ENCODE peak calls at places on chromosomes 1 and 21, in four cellular contexts. Q is GM23338, B is GM12878, X is HCT116. U is an unnamed sample.

GRCh38 chr1:88063605-88064004 is 620.5 kb upstream of the PKN2 start:
- DNase-seq in Q (no peak), B (no peak), X (no peak), U (no peak)

GRCh38 chr1:6703016-6703415 is 1.4 kb upstream of the DNAJC11 start:
- DNase-seq in Q (no peak), B (no peak), X (no peak), U (no peak)

GRCh38 chr1:24584103-24584764 is 28.3 kb downstream of the NCMAP start:
- DNase-seq in Q (no peak), B (no peak), X (no peak), U (no peak)

GRCh38 chr1:170707959-170708666 is 44.2 kb downstream of the PRRX1 start:
- DNase-seq in Q (no peak), B (no peak), X (peak; percentile 98), U (no peak)

GRCh38 chr1:115706774-115707425 is 61.6 kb downstream of the CASQ2 start:
- DNase-seq in Q (peak; percentile 87), B (peak; percentile 7), X (peak; percentile 51), U (peak; percentile 10)

GRCh38 chr1:179321533-179322216 is 28.1 kb downstream of the SOAT1 start:
- DNase-seq in Q (no peak), B (no peak), X (no peak), U (no peak)

GRCh38 chr21:24436236-24436635 is 1171.0 kb downstream of the MRPL39 start:
- DNase-seq in Q (no peak), B (no peak), X (no peak), U (no peak)

GRCh38 chr1:167439301-167439988 is 78.9 kb downstream of the CD247 start:
- DNase-seq in Q (peak; percentile 85), B (no peak), X (no peak), U (no peak)

GRCh38 chr21:21898801-21899200 is 900.6 kb downstream of the NCAM2 start:
- DNase-seq in Q (no peak), B (no peak), X (no peak), U (no peak)

GRCh38 chr1:207155018-207155417 is 51.0 kb downstream of the C4BPA start:
- DNase-seq in Q (no peak), B (no peak), X (no peak), U (peak; percentile 20)

GRCh38 chr1:192170196-192170984 is 12.1 kb downstream of the RGS18 start:
- DNase-seq in Q (no peak), B (no peak), X (no peak), U (no peak)

GRCh38 chr1:184272178-184272866 is 114.5 kb upstream of the C1orf21 start:
- DNase-seq in Q (peak; percentile 20), B (no peak), X (no peak), U (no peak)

GRCh38 chr1:13943055-13943454 is 243.1 kb downstream of the PRDM2 start:
- DNase-seq in Q (no peak), B (no peak), X (no peak), U (no peak)

GRCh38 chr1:198678901-198679329 is 40.1 kb downstream of the PTPRC start:
- DNase-seq in Q (peak; percentile 10), B (no peak), X (no peak), U (no peak)

GRCh38 chr1:43021547-43022474 is 63.1 kb upstream of the SLC2A1 start:
- DNase-seq in Q (no peak), B (no peak), X (no peak), U (no peak)

GRCh38 chr1:161089251-161089924 is at the start of gene NECTIN4:
- DNase-seq in Q (peak; percentile 69), B (no peak), X (no peak), U (no peak)

GRCh38 chr1:168979303-168979702 is 127.2 kb upstream of the ATP1B1 start:
- DNase-seq in Q (no peak), B (no peak), X (no peak), U (no peak)

GRCh38 chr1:66246371-66247262 is 287.3 kb upstream of the SGIP1 start:
- DNase-seq in Q (no peak), B (no peak), X (no peak), U (no peak)

GRCh38 chr1:86852737-86853408 is 61.1 kb downstream of the SELENOF start:
- DNase-seq in Q (no peak), B (no peak), X (no peak), U (no peak)

GRCh38 chr1:77040817-77041216 is 173.5 kb downstream of the ST6GALNAC5 start:
- DNase-seq in Q (no peak), B (no peak), X (no peak), U (no peak)

GRCh38 chr1:204255225-204255624 is 41.4 kb upstream of the GOLT1A start:
- DNase-seq in Q (peak; percentile 80), B (no peak), X (no peak), U (no peak)

GRCh38 chr1:213569816-213570150 is 418.0 kb upstream of the PROX1 start:
- DNase-seq in Q (no peak), B (no peak), X (peak; percentile 49), U (no peak)

GRCh38 chr1:109589177-109589576 is 30.2 kb downstream of the GNAT2 start:
- DNase-seq in Q (no peak), B (no peak), X (no peak), U (no peak)

GRCh38 chr1:67945733-67946374 is 104.6 kb downstream of the DIRAS3 start:
- DNase-seq in Q (no peak), B (no peak), X (no peak), U (no peak)

GRCh38 chr1:85573348-85573747 is 7.2 kb upstream of the CCN1 start:
- DNase-seq in Q (no peak), B (no peak), X (no peak), U (no peak)

GRCh38 chr1:71422221-71422620 is 341.4 kb upstream of the ZRANB2 start:
- DNase-seq in Q (no peak), B (no peak), X (no peak), U (no peak)

GRCh38 chr1:231315887-231316286 is 21.8 kb downstream of the EXOC8 start:
- DNase-seq in Q (peak; percentile 86), B (no peak), X (peak; percentile 44), U (no peak)

GRCh38 chr1:155858805-155859233 is 548 bp upstream of the SYT11 start:
- DNase-seq in Q (no peak), B (no peak), X (no peak), U (peak; percentile 82)

DNA sequence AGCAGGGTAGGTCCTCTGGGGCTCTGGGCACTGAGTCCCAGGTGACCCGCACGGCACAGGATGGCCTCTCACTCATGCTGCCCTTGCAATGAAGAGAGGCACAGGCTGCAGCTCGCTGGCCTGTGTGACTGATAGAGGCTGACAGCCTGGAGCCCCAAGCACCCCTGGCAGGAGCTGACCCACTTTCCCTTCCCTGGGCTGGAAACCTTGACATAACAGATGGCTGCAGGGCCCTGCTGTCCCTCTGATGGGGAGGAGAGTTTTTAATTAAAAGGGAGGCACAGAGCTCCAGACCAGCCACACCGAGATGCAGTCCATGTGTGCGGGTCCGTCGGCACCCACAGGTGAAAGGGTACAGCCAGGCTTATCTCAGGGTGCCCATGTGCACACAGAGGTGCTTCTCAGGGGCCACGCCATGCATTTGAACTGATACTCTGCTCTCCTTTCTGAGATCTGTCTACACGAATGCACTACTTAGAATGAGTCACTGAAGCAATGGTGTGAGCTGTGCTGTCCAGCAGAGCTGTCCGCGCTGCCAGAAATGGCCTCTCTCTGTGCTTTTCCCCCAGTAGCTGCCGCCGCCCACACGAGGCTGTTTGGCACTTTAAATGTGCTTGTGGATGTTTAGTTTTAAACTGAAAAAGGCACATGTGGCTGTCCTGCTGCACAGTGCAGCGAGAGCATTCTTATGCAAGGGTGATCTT is 87.3 kb upstream of the COL6A1 start:
- DNase-seq in Q (no peak), B (no peak), X (no peak), U (no peak)
- TF ChIP-seq REST in Q (no peak), B (no peak), X (no peak), U (no peak)

GRCh38 chr21:26773058-26773457 is 72.2 kb downstream of the ADAMTS1 start:
- DNase-seq in Q (no peak), B (no peak), X (no peak), U (no peak)
- TF ChIP-seq CTCF in Q (no peak), B (no peak), X (no peak), U (no peak)

GRCh38 chr1:229228522-229228921 is 42.4 kb upstream of the RAB4A start:
- DNase-seq in Q (no peak), B (no peak), X (no peak), U (no peak)
- TF ChIP-seq REST in Q (no peak), B (no peak), X (no peak), U (no peak)

GRCh38 chr21:45954271-45954670 is 27.3 kb upstream of the COL6A1 start:
- DNase-seq in Q (peak; percentile 40), B (no peak), X (no peak), U (no peak)
- TF ChIP-seq CTCF in Q (no peak), B (no peak), X (no peak), U (no peak)

GRCh38 chr1:234932506-234932905 is 196.1 kb downstream of the TOMM20 start:
- DNase-seq in Q (no peak), B (no peak), X (no peak), U (no peak)

GRCh38 chr1:234933031-234933430 is 195.6 kb downstream of the TOMM20 start:
- DNase-seq in Q (no peak), B (no peak), X (no peak), U (no peak)

GRCh38 chr1:234932106-234932505 is 196.5 kb downstream of the TOMM20 start:
- DNase-seq in Q (no peak), B (no peak), X (no peak), U (no peak)

GRCh38 chr1:234934611-234935033 is 194.0 kb downstream of the TOMM20 start:
- DNase-seq in Q (no peak), B (no peak), X (no peak), U (peak; percentile 71)

DNA sequence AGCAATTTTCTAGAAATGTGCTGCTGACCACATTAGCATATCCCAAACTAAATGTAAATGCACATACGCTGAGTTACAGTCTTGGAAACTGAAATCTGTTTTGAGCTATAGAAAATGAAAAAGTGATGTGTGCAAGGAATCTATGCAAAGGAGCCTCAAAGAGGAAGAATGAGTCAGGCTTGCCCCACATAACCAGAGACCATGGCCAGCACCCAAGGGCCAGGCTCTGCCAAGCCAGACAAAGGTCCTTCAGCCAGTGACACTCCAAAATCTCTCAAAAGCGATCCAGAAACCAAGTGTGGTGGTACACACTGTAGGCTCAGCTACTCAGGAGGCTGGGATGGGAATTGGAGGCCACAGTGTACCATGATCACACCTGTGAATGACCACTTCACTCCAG is 195.2 kb downstream of the TOMM20 start:
- DNase-seq in Q (no peak), B (peak; percentile 85), X (no peak), U (no peak)
- TF ChIP-seq REST in Q (no peak), B (peak; percentile 56), X (no peak), U (peak; percentile 76)

DNA sequence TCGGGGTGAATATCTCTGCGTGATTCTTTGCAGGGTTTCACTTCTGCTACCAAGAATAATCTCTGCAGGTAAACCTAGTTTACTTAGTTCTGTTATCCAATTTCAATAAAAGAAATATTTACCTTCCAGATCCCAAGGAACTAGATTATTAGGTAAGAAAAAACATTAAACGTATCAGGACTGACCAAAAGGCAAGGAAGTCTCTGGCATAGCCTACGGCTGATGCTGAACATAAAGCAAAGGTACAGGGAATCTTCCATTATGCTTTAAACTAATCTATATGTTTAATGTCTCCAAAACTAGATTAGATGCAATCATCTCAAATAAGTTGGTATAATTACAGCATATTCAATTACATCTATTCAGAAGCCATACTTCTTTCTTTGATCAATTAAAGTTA is 168.9 kb downstream of the KCNK2 start:
- DNase-seq in Q (no peak), B (no peak), X (no peak), U (no peak)
- TF ChIP-seq CTCF in Q (no peak), B (no peak), X (no peak), U (no peak)

U was measured in HL-60.